ENCODE peak calls at places on chromosomes 1 and 21, in nine cellular contexts. F, Q, W, D, G, V, M, R and S are unnamed samples.
A peak's percentile ranks its signal among the peaks of the same experiment; 100 is the strongest.

GRCh38 chr1:151846062-151846568 is 6.5 kb upstream of the C2CD4D start:
- DNase-seq in V (peak; percentile 24), F (no peak), Q (no peak), G (no peak), R (peak; percentile 45), W (no peak), D (peak; percentile 47), M (no peak), S (no peak)

GRCh38 chr1:31258581-31258980 is 18.9 kb upstream of the NKAIN1 start:
- DNase-seq in Q (no peak), G (no peak), V (no peak), D (no peak), F (no peak), M (no peak), R (no peak), W (no peak), S (no peak)

GRCh38 chr1:192474080-192474683 is 101.4 kb upstream of the RGS1 start:
- DNase-seq in Q (no peak), D (no peak), V (no peak), M (no peak), W (no peak), G (no peak), F (no peak), R (no peak), S (no peak)

GRCh38 chr1:45205910-45206721 is at the start of gene ZSWIM5:
- DNase-seq in W (peak; percentile 82), F (peak; percentile 74), Q (peak; percentile 61), G (peak; percentile 66), R (peak; percentile 72), V (peak; percentile 28), D (peak; percentile 52), M (peak; percentile 71), S (no peak)

GRCh38 chr1:147837129-147837776 is 65.3 kb upstream of the GJA8 start:
- DNase-seq in F (no peak), M (no peak), W (no peak), D (no peak), V (no peak), R (no peak), G (no peak), Q (no peak), S (no peak)

GRCh38 chr1:97412155-97412554 is 508.7 kb downstream of the DPYD start:
- DNase-seq in R (no peak), D (no peak), V (no peak), M (no peak), W (no peak), G (no peak), Q (no peak), F (no peak), S (no peak)

GRCh38 chr1:42240964-42241755 is 76.6 kb upstream of the GUCA2A start:
- DNase-seq in V (no peak), G (no peak), F (no peak), M (no peak), Q (no peak), R (no peak), D (no peak), W (no peak), S (no peak)

GRCh38 chr1:109948285-109948630 is 36.3 kb upstream of the AHCYL1 start:
- DNase-seq in V (no peak), G (no peak), M (no peak), D (no peak), Q (no peak), W (no peak), R (no peak), F (no peak), S (no peak)

GRCh38 chr1:56133517-56134472 is 445.6 kb downstream of the PLPP3 start:
- DNase-seq in D (no peak), M (no peak), G (no peak), F (no peak), R (no peak), Q (no peak), W (no peak), V (no peak), S (no peak)

GRCh38 chr21:42145569-42146250 is 73.2 kb upstream of the ABCG1 start:
- DNase-seq in R (peak; percentile 66), W (peak; percentile 33), Q (peak; percentile 56), G (peak; percentile 71), D (peak; percentile 44), M (peak; percentile 66), V (peak; percentile 21), F (peak; percentile 56), S (no peak)

GRCh38 chr1:55916480-55916879 is 662.9 kb downstream of the PLPP3 start:
- DNase-seq in R (no peak), D (peak; percentile 1), V (no peak), M (no peak), Q (no peak), F (no peak), W (no peak), G (no peak), S (no peak)

GRCh38 chr1:63545780-63546179 is 22.5 kb downstream of the EFCAB7 start:
- DNase-seq in V (no peak), M (no peak), Q (no peak), F (no peak), D (no peak), G (no peak), W (no peak), R (no peak), S (no peak)

GRCh38 chr1:156703741-156704140 is 1.6 kb downstream of the CRABP2 start:
- DNase-seq in R (no peak), G (no peak), M (no peak), W (no peak), Q (no peak), F (no peak), V (no peak), D (no peak), S (no peak)

GRCh38 chr1:234619794-234620247 is 9.8 kb upstream of the IRF2BP2 start:
- DNase-seq in D (peak; percentile 35), G (no peak), F (no peak), R (no peak), M (no peak), V (no peak), Q (no peak), W (no peak), S (no peak)

GRCh38 chr1:220786337-220787068 is at the start of gene MTARC1:
- DNase-seq in G (peak; percentile 70), M (peak; percentile 86), Q (peak; percentile 80), R (peak; percentile 83), V (no peak), W (peak; percentile 44), F (peak; percentile 70), D (peak; percentile 63), S (no peak)

DNA sequence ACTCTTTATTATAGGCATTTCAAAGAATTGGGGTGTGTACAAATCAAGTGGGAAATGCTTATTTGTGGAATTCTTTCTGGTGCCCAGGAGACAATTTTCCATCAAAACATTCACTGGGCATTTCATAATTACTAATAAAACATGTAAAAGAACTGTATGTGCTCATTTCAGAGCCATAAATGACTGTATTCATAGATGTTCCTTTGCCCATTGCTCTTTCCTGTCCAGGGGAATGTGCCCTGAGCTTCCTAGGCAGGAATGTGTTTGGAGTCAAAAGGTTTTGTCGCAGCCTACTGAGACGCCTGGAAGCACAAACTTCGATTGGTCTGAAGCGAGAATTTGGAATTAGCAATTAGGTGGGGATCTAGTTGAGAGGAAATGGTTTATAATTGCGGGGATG is 43.7 kb upstream of the EXOSC10 start:
- DNase-seq in Q (no peak), F (no peak), D (no peak), R (no peak), W (no peak), V (no peak), G (no peak), M (no peak), S (no peak)
- TF ChIP-seq POLR2A in Q (no peak), F (no peak), D (no peak), R (no peak), W (no peak), V (no peak), G (no peak), M (no peak), S (no peak)

GRCh38 chr1:33348676-33349080 is 27.8 kb upstream of the A3GALT2 start:
- DNase-seq in V (no peak), D (no peak), F (no peak), W (no peak), R (no peak), Q (no peak), M (no peak), G (no peak), S (no peak)

GRCh38 chr1:33349081-33349759 is 28.3 kb upstream of the A3GALT2 start:
- DNase-seq in G (no peak), V (no peak), R (no peak), Q (peak; percentile 58), W (peak; percentile 60), F (peak; percentile 68), D (peak; percentile 58), M (peak; percentile 57), S (no peak)

GRCh38 chr1:33347650-33347992 is 26.7 kb upstream of the A3GALT2 start:
- DNase-seq in D (peak; percentile 28), R (no peak), M (peak; percentile 47), G (no peak), V (no peak), F (no peak), W (peak; percentile 63), Q (peak; percentile 59), S (no peak)

GRCh38 chr1:33346921-33347649 is 26.2 kb upstream of the A3GALT2 start:
- DNase-seq in G (no peak), V (peak; percentile 40), M (peak; percentile 61), W (no peak), R (peak; percentile 83), Q (peak; percentile 83), F (peak; percentile 65), D (peak; percentile 81), S (no peak)

GRCh38 chr1:33348194-33348593 is 27.3 kb upstream of the A3GALT2 start:
- DNase-seq in M (no peak), W (no peak), R (no peak), Q (no peak), V (no peak), G (no peak), D (no peak), F (no peak), S (no peak)
- H3K27ac ChIP-seq in M (peak overlapping the region; percentile 99), W (peak overlapping the region; percentile 93), R (peak overlapping the region; percentile 87), Q (peak overlapping the region; percentile 94), V (peak overlapping the region; percentile 85), G (peak overlapping the region; percentile 94), D (peak overlapping the region; percentile 97), F (peak overlapping the region; percentile 98), S (peak overlapping the region; percentile 99)

DNA sequence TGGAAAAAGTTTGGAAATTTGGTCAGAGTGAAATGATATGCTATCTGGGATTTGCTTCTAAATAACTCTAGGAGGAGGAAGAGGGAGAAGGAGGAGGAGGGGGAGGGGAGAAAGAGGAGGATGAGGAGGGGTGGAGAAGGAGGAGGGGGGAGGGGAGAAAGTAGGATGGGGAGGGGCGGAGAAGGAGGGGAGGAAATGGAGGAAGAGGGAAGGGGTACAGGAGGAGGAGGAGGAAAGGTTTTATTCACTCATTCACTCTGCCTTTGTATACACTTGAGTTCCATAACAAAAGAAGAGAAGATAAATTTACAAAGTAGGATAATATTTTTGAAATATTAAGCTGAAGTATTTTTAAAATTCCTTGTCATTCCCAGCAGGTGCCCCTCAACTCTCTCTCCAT is 6.3 kb upstream of the VPS26C start:
- DNase-seq in V (no peak), M (no peak), R (no peak), Q (no peak), F (no peak), G (no peak), W (no peak), D (no peak), S (no peak)
- TF ChIP-seq POLR2A in V (no peak), M (no peak), R (no peak), Q (no peak), F (no peak), G (no peak), W (no peak), D (no peak), S (no peak)

GRCh38 chr21:22573834-22574233 is 1575.6 kb downstream of the NCAM2 start:
- DNase-seq in V (no peak), W (no peak), D (no peak), R (no peak), M (no peak), G (no peak), Q (no peak), F (no peak), S (no peak)

GRCh38 chr21:22575165-22575584 is 1577.0 kb downstream of the NCAM2 start:
- DNase-seq in D (no peak), V (no peak), W (no peak), Q (no peak), G (no peak), R (no peak), F (no peak), M (no peak), S (no peak)
- H3K27ac ChIP-seq in D (no peak overlapping the region), V (no peak overlapping the region), W (no peak overlapping the region), Q (no peak overlapping the region), G (no peak overlapping the region), R (no peak overlapping the region), F (no peak overlapping the region), M (no peak overlapping the region), S (no peak overlapping the region)